ENCODE peak calls at places on chromosomes 12 and 14, in five cellular contexts. One of them, this sample, is unnamed.
A peak's percentile ranks its signal among the peaks of the same experiment; 100 is the strongest.

GRCh38 chr14:50501642-50502041 is 30.7 kb downstream of the MAP4K5 start:
- DNase-seq in WTC11: no peak
- DNase-seq in cardiac fibroblast: peak; percentile 94
- DNase-seq in B cell: no peak
- DNase-seq in osteocyte: no peak
- DNase-seq in this sample: no peak

GRCh38 chr12:8493084-8493483 is 20.2 kb upstream of the CLEC4D start:
- DNase-seq in WTC11: no peak
- DNase-seq in cardiac fibroblast: no peak
- DNase-seq in B cell: peak; percentile 19
- DNase-seq in osteocyte: no peak
- DNase-seq in this sample: no peak

GRCh38 chr12:130919115-130919514 is 34.6 kb upstream of the ADGRD1 start:
- DNase-seq in WTC11: no peak
- DNase-seq in cardiac fibroblast: peak; percentile 9
- DNase-seq in B cell: no peak
- DNase-seq in osteocyte: no peak
- DNase-seq in this sample: no peak

GRCh38 chr14:71638523-71639196 is 293.6 kb upstream of the RGS6 start:
- DNase-seq in WTC11: no peak
- DNase-seq in cardiac fibroblast: peak; percentile 84
- DNase-seq in B cell: no peak
- DNase-seq in osteocyte: no peak
- DNase-seq in this sample: no peak

GRCh38 chr14:22002860-22003284 is 329.3 kb upstream of the OR4E1 start:
- DNase-seq in WTC11: peak; percentile 76
- DNase-seq in cardiac fibroblast: no peak
- DNase-seq in B cell: no peak
- DNase-seq in osteocyte: no peak
- DNase-seq in this sample: peak; percentile 8

GRCh38 chr12:6532051-6532926 is 2.0 kb upstream of the GAPDH start:
- DNase-seq in WTC11: peak; percentile 57
- DNase-seq in cardiac fibroblast: peak; percentile 98
- DNase-seq in B cell: peak; percentile 62
- DNase-seq in osteocyte: no peak
- DNase-seq in this sample: no peak

GRCh38 chr12:2265461-2266167 is 212.8 kb downstream of the CACNA1C start:
- DNase-seq in WTC11: no peak
- DNase-seq in cardiac fibroblast: peak; percentile 86
- DNase-seq in B cell: no peak
- DNase-seq in osteocyte: no peak
- DNase-seq in this sample: no peak

GRCh38 chr12:130765186-130765659 is 49.1 kb upstream of the RIMBP2 start:
- DNase-seq in WTC11: no peak
- DNase-seq in cardiac fibroblast: peak; percentile 42
- DNase-seq in B cell: no peak
- DNase-seq in osteocyte: no peak
- DNase-seq in this sample: no peak

GRCh38 chr14:64910847-64911495 is 3.3 kb upstream of the CHURC1 start:
- DNase-seq in WTC11: no peak
- DNase-seq in cardiac fibroblast: peak; percentile 63
- DNase-seq in B cell: no peak
- DNase-seq in osteocyte: no peak
- DNase-seq in this sample: no peak

GRCh38 chr12:6827982-6828670 is at the start of gene P3H3:
- DNase-seq in WTC11: peak; percentile 53
- DNase-seq in cardiac fibroblast: peak; percentile 50
- DNase-seq in B cell: peak; percentile 55
- DNase-seq in osteocyte: no peak
- DNase-seq in this sample: peak; percentile 43

GRCh38 chr14:102200690-102201368 is 61.1 kb downstream of the WDR20 start:
- DNase-seq in WTC11: no peak
- DNase-seq in cardiac fibroblast: no peak
- DNase-seq in B cell: no peak
- DNase-seq in osteocyte: no peak
- DNase-seq in this sample: no peak

GRCh38 chr14:91911474-91912032 is 35.9 kb downstream of the FBLN5 start:
- DNase-seq in WTC11: peak; percentile 34
- DNase-seq in cardiac fibroblast: peak; percentile 65
- DNase-seq in B cell: peak; percentile 67
- DNase-seq in osteocyte: no peak
- DNase-seq in this sample: peak; percentile 11

GRCh38 chr12:106986625-106987389 is at the start of gene MTERF2:
- DNase-seq in WTC11: peak; percentile 91
- DNase-seq in cardiac fibroblast: peak; percentile 94
- DNase-seq in B cell: peak; percentile 87
- DNase-seq in osteocyte: peak; percentile 97
- DNase-seq in this sample: peak; percentile 76

GRCh38 chr12:115079760-115080159 is 395.8 kb upstream of the TBX3 start:
- DNase-seq in WTC11: no peak
- DNase-seq in cardiac fibroblast: no peak
- DNase-seq in B cell: no peak
- DNase-seq in osteocyte: no peak
- DNase-seq in this sample: no peak

GRCh38 chr12:14834502-14834901 is 8.8 kb downstream of the ART4 start:
- DNase-seq in WTC11: no peak
- DNase-seq in cardiac fibroblast: no peak
- DNase-seq in B cell: no peak
- DNase-seq in osteocyte: no peak
- DNase-seq in this sample: no peak

GRCh38 chr14:24159777-24160498 is 1.1 kb upstream of the IRF9 start:
- DNase-seq in WTC11: no peak
- DNase-seq in cardiac fibroblast: no peak
- DNase-seq in B cell: no peak
- DNase-seq in osteocyte: no peak
- DNase-seq in this sample: no peak

GRCh38 chr14:24162083-24162482 is 1.0 kb downstream of the IRF9 start:
- DNase-seq in WTC11: no peak
- DNase-seq in cardiac fibroblast: peak; percentile 33
- DNase-seq in B cell: no peak
- DNase-seq in osteocyte: no peak
- DNase-seq in this sample: no peak

GRCh38 chr14:24164591-24164991 is 3.5 kb downstream of the IRF9 start:
- DNase-seq in WTC11: no peak
- DNase-seq in cardiac fibroblast: no peak
- DNase-seq in B cell: no peak
- DNase-seq in osteocyte: no peak
- DNase-seq in this sample: no peak

GRCh38 chr14:24160499-24160849 is 591 bp upstream of the IRF9 start:
- DNase-seq in WTC11: no peak
- DNase-seq in cardiac fibroblast: no peak
- DNase-seq in B cell: no peak
- DNase-seq in osteocyte: no peak
- DNase-seq in this sample: no peak

DNA sequence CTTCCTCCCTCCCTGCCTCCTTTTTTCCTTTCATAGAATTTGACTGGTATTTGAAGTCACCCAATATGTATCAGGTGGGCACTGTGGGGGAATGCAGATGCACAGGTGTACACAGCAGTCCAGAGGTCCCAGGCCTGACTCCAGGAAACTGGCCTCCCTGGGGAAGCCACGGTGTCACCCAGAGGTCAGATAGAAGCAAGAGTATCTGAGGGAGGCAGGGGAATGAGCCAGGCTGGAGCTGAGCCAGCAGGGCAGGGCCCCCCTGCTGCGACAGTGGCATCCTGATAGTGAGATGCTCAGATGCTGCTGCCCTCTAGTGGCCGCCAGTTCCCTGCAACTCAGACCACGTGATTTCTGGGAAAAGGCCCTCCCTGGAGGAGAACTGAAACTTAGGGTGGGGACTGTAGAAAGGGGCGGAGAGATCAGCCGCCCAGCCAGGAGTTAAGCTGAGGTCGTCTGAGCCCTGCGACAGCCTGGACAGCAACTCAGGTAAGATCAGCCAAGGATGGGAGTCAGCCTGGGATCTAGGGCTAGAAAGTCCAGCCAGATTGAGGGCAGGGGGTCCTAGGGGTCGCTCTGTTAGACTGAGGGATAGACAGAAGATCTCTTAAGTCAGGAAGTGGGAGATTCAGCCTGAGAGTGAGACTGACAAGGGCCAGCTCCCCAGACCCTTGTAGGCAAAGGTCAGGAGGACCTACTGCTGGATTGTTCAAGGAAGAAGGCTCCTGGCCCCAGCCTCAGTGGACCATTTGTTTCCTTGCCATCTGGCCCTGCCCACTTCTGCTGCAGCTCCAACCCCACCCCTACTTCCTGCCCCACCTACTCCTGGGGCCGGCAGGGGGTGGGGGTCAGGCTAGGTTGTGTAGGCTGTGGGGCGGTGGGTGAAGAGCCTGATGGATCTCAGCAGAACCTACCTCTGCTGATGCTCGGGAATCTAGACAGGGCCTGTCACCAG is at the start of gene IRF9:
- DNase-seq in WTC11: peak; percentile 99
- DNase-seq in cardiac fibroblast: peak; percentile 96
- DNase-seq in B cell: peak; percentile 96
- DNase-seq in osteocyte: peak; percentile 98
- DNase-seq in this sample: peak; percentile 99
- TF ChIP-seq CTCF in WTC11: peak; percentile 91
- TF ChIP-seq CTCF in cardiac fibroblast: peak; percentile 93
- TF ChIP-seq CTCF in B cell: peak; percentile 81
- TF ChIP-seq CTCF in osteocyte: peak; percentile 94
- TF ChIP-seq CTCF in this sample: peak; percentile 99

GRCh38 chr14:33404054-33404453 is 465.4 kb downstream of the NPAS3 start:
- DNase-seq in WTC11: no peak
- DNase-seq in cardiac fibroblast: peak; percentile 92
- DNase-seq in B cell: no peak
- DNase-seq in osteocyte: no peak
- DNase-seq in this sample: no peak
- TF ChIP-seq CTCF in WTC11: no peak
- TF ChIP-seq CTCF in cardiac fibroblast: peak; percentile 25
- TF ChIP-seq CTCF in B cell: no peak
- TF ChIP-seq CTCF in osteocyte: peak; percentile 28
- TF ChIP-seq CTCF in this sample: no peak

GRCh38 chr14:52960627-52961026 is 9.8 kb upstream of the FERMT2 start:
- DNase-seq in WTC11: no peak
- DNase-seq in cardiac fibroblast: no peak
- DNase-seq in B cell: no peak
- DNase-seq in osteocyte: no peak
- DNase-seq in this sample: no peak

GRCh38 chr14:52961060-52961639 is 10.3 kb upstream of the FERMT2 start:
- DNase-seq in WTC11: peak; percentile 63
- DNase-seq in cardiac fibroblast: peak; percentile 82
- DNase-seq in B cell: peak; percentile 49
- DNase-seq in osteocyte: no peak
- DNase-seq in this sample: no peak
- TF ChIP-seq CTCF in WTC11: peak; percentile 54
- TF ChIP-seq CTCF in cardiac fibroblast: peak; percentile 66
- TF ChIP-seq CTCF in B cell: peak; percentile 59
- TF ChIP-seq CTCF in osteocyte: peak; percentile 74
- TF ChIP-seq CTCF in this sample: peak; percentile 68

GRCh38 chr14:53054457-53054856 is 98.7 kb downstream of the DDHD1 start:
- DNase-seq in WTC11: no peak
- DNase-seq in cardiac fibroblast: peak; percentile 92
- DNase-seq in B cell: no peak
- DNase-seq in osteocyte: no peak
- DNase-seq in this sample: no peak

GRCh38 chr14:53060046-53060445 is 93.1 kb downstream of the DDHD1 start:
- DNase-seq in WTC11: no peak
- DNase-seq in cardiac fibroblast: peak; percentile 64
- DNase-seq in B cell: no peak
- DNase-seq in osteocyte: no peak
- DNase-seq in this sample: no peak

GRCh38 chr14:53055003-53055402 is 98.1 kb downstream of the DDHD1 start:
- DNase-seq in WTC11: no peak
- DNase-seq in cardiac fibroblast: peak; percentile 84
- DNase-seq in B cell: peak; percentile 44
- DNase-seq in osteocyte: no peak
- DNase-seq in this sample: no peak
- TF ChIP-seq CTCF in WTC11: peak; percentile 26
- TF ChIP-seq CTCF in cardiac fibroblast: peak; percentile 66
- TF ChIP-seq CTCF in B cell: peak; percentile 92
- TF ChIP-seq CTCF in osteocyte: peak; percentile 79
- TF ChIP-seq CTCF in this sample: peak; percentile 86

DNA sequence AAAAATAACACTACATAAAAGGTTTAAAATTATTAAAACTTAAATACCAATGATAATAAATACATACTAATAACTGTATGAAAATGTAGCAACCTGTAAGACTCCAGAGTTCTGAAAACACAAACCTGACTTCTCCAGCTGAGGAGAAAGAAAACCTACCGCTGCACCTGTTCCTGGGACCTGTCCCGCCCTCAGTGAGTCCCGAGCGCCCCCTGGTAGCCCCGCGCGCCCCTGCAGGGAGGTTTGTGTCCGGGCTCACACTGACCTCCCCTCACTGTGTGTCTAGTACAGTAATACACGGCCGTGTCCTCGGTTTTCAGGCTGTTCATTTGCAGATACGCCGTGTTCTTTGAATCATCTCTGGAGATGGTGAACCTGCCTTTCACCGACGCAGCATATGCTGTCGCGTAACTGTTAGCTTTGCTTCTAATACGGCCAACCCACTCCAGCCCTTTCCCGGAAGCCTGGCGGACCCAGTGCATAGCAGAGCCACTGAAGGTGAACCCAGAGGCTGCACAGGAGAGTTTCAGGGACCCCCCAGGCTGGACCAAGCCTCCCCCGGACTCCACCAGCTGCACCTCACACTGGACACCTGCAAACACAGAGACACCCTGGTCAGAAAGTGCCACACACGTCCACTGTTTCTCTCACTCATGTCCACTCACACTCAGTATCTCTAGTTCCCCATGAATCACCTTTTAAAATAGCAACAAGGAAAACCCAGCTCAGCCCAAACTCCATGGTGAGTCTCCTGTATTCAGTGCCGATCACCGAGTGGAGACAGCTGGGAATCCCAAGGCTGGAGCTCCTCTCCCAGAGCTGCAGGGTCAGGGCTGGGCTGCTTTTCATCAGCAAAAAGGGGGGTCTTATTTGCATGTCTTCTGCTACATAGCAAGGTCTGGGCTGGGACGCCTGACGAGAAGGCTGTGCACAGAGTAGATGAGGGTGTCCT is 1276.3 kb downstream of the TMEM121 start:
- DNase-seq in WTC11: no peak
- DNase-seq in cardiac fibroblast: no peak
- DNase-seq in B cell: peak; percentile 35
- DNase-seq in osteocyte: no peak
- DNase-seq in this sample: no peak
- TF ChIP-seq CTCF in WTC11: no peak
- TF ChIP-seq CTCF in cardiac fibroblast: no peak
- TF ChIP-seq CTCF in B cell: no peak
- TF ChIP-seq CTCF in osteocyte: no peak
- TF ChIP-seq CTCF in this sample: no peak

GRCh38 chr14:68921666-68922065 is 57.4 kb downstream of the ACTN1 start:
- DNase-seq in WTC11: no peak
- DNase-seq in cardiac fibroblast: no peak
- DNase-seq in B cell: no peak
- DNase-seq in osteocyte: no peak
- DNase-seq in this sample: no peak
- TF ChIP-seq CTCF in WTC11: no peak
- TF ChIP-seq CTCF in cardiac fibroblast: peak; percentile 13
- TF ChIP-seq CTCF in B cell: no peak
- TF ChIP-seq CTCF in osteocyte: no peak
- TF ChIP-seq CTCF in this sample: no peak

DNA sequence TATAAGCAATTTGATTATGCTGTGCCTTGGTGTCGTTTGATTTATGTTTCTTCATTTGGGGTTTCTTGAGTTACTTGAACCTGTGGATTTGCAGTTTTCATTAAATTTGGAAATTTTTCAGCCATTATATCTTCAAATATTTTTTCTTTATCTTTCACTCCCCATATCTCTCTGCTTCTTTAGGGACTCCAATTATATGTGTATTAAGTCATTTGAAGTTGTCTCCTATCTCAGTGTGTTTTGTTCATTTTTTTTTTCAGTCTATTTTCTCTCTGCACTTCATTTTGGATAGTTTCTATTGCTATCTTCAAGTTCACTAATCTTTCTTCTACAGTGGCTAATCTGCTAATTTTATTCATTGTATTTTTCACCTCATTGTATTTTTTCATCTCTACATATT is 29.4 kb upstream of the RTRAF start:
- DNase-seq in WTC11: no peak
- DNase-seq in cardiac fibroblast: no peak
- DNase-seq in B cell: no peak
- DNase-seq in osteocyte: no peak
- DNase-seq in this sample: no peak
- TF ChIP-seq CTCF in WTC11: no peak
- TF ChIP-seq CTCF in cardiac fibroblast: no peak
- TF ChIP-seq CTCF in B cell: no peak
- TF ChIP-seq CTCF in osteocyte: no peak
- TF ChIP-seq CTCF in this sample: no peak